ENCODE peak calls at places on chromosomes 12 and 14, in nine cellular contexts. Z is CD8-positive, alpha-beta memory T cell; W is uterus; F is pancreas; M is PC-3; Q is colonic mucosa; X is DND-41; O is mammary epithelial cell; P is ascending aorta. U is an unnamed sample.

GRCh38 chr12:58196971-58197370 is 255.6 kb downstream of the ATP23 start:
- DNase-seq in Z (no peak), W (no peak), F (no peak), M (no peak), Q (no peak), X (no peak), O (no peak), P (no peak), U (no peak)

GRCh38 chr12:89706551-89707348 is 1.9 kb downstream of the ATP2B1 start:
- DNase-seq in Z (no peak), W (peak; percentile 15), F (no peak), M (peak; percentile 52), Q (peak; percentile 29), X (no peak), O (peak; percentile 62), P (no peak), U (peak; percentile 27)

GRCh38 chr12:130477221-130477620 is 139.5 kb downstream of the PIWIL1 start:
- DNase-seq in Z (no peak), W (no peak), F (no peak), M (no peak), Q (no peak), X (no peak), O (no peak), P (no peak), U (no peak)

GRCh38 chr14:71554323-71554722 is 377.9 kb upstream of the RGS6 start:
- DNase-seq in Z (no peak), W (no peak), F (no peak), M (no peak), Q (no peak), X (no peak), O (no peak), P (no peak), U (no peak)

GRCh38 chr12:325886-326285 is 63.2 kb downstream of the KDM5A start:
- DNase-seq in Z (no peak), W (no peak), F (no peak), M (no peak), Q (no peak), X (no peak), O (no peak), P (no peak), U (no peak)

GRCh38 chr12:75722714-75723200 is 211.3 kb upstream of the KRR1 start:
- DNase-seq in Z (no peak), W (peak; percentile 39), F (peak; percentile 25), M (peak; percentile 88), Q (peak; percentile 41), X (peak; percentile 67), O (peak; percentile 85), P (peak; percentile 74), U (no peak)

GRCh38 chr14:24634158-24634557 is at the start of gene GZMB:
- DNase-seq in Z (peak; percentile 63), W (no peak), F (no peak), M (no peak), Q (no peak), X (no peak), O (peak; percentile 54), P (no peak), U (no peak)

GRCh38 chr12:111024205-111024794 is 103.9 kb upstream of the MYL2 start:
- DNase-seq in Z (peak; percentile 12), W (no peak), F (peak; percentile 41), M (peak; percentile 84), Q (peak; percentile 42), X (peak; percentile 42), O (peak; percentile 43), P (no peak), U (no peak)

GRCh38 chr14:104681689-104682074 is 7.7 kb upstream of the INF2 start:
- DNase-seq in Z (no peak), W (peak; percentile 85), F (peak; percentile 68), M (peak; percentile 90), Q (peak; percentile 96), X (no peak), O (peak; percentile 77), P (peak; percentile 91), U (peak; percentile 66)

GRCh38 chr12:123231931-123232330 is 1.0 kb downstream of the MPHOSPH9 start:
- DNase-seq in Z (no peak), W (no peak), F (no peak), M (no peak), Q (no peak), X (no peak), O (no peak), P (no peak), U (no peak)

GRCh38 chr14:64951724-64952123 is 9.2 kb upstream of the GPX2 start:
- DNase-seq in Z (no peak), W (peak; percentile 22), F (no peak), M (no peak), Q (no peak), X (no peak), O (no peak), P (no peak), U (no peak)

GRCh38 chr14:70714055-70714550 is 72.4 kb downstream of the TTC9 start:
- DNase-seq in Z (peak; percentile 27), W (no peak), F (peak; percentile 25), M (peak; percentile 73), Q (peak; percentile 54), X (peak; percentile 58), O (peak; percentile 34), P (no peak), U (no peak)

GRCh38 chr12:17333287-17333686 is 727.3 kb upstream of the LMO3 start:
- DNase-seq in Z (no peak), W (no peak), F (no peak), M (peak; percentile 93), Q (no peak), X (no peak), O (no peak), P (no peak), U (no peak)

DNA sequence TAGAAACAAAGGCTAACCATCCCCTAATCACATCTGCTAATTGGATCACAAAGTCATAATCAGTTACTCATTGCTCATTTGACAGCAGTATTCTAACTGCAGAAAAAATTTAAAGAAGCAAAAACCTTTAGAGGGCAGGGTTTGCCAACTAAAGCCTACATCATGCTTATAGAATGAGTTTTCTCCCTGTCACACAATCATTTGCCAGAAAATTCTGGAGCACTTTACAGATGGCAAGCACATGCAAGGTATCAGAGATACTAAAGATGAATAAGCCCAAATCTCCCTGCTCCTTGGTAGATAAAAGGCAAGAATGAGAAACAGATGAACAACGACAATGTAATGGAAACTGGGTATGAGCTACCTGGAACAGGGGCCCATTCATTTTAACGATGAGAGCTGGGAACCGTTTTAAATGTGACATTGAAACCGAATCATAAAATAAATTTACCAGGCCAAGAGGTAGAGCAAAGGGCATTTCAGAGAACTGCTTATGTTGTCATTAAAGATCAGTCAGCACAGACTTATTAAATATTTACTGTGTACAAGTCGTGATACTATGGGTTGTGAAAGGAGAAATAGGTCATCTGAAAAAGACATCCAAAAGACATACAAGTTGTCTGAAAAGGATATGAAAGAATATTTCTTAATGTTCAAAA is 211.4 kb upstream of the ABCD2 start:
- DNase-seq in Z (no peak), W (no peak), F (no peak), M (no peak), Q (no peak), X (no peak), O (no peak), P (no peak), U (no peak)
- H3K27ac ChIP-seq in Z (no peak overlapping the region), W (no peak overlapping the region), F (no peak overlapping the region), M (no peak overlapping the region), Q (no peak overlapping the region), X (no peak overlapping the region), O (no peak overlapping the region), P (no peak overlapping the region), U (no peak overlapping the region)

GRCh38 chr12:132774646-132775275 is 13.1 kb upstream of the ANKLE2 start:
- DNase-seq in Z (no peak), W (no peak), F (no peak), M (no peak), Q (no peak), X (no peak), O (no peak), P (no peak), U (no peak)
- H3K27ac ChIP-seq in Z (no peak overlapping the region), W (no peak overlapping the region), F (no peak overlapping the region), M (no peak overlapping the region), Q (no peak overlapping the region), X (no peak overlapping the region), O (no peak overlapping the region), P (no peak overlapping the region), U (no peak overlapping the region)

DNA sequence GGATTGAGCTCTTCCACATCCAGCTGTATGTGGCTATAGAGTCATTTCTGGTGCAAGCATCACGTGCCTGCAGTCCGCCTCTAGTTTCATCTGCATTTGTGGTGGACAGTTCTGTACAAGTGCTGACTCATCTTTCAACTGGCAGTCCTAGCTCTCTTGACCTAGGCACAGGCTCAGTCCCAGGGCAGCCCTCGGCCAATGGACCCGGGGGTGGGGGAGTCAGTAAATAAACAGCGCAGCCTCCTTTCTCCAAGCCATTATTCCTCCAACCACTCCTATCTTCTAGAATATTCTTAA is 41.8 kb upstream of the FRMD6 start:
- DNase-seq in Z (no peak), W (no peak), F (no peak), M (no peak), Q (no peak), X (no peak), O (no peak), P (no peak), U (no peak)
- H3K27ac ChIP-seq in Z (no peak overlapping the region), W (no peak overlapping the region), F (no peak overlapping the region), M (no peak overlapping the region), Q (no peak overlapping the region), X (no peak overlapping the region), O (no peak overlapping the region), P (no peak overlapping the region), U (no peak overlapping the region)

GRCh38 chr12:45235087-45236025 is 19.5 kb downstream of the ANO6 start:
- DNase-seq in Z (no peak), W (peak; percentile 43), F (peak; percentile 54), M (peak; percentile 91), Q (no peak), X (no peak), O (peak; percentile 86), P (peak; percentile 81), U (no peak)
- H3K27ac ChIP-seq in Z (peak overlapping the region; percentile 48), W (peak overlapping the region; percentile 93), F (peak overlapping the region; percentile 63), M (peak overlapping the region; percentile 90), Q (peak overlapping the region; percentile 67), X (no peak overlapping the region), O (peak overlapping the region; percentile 98), P (peak overlapping the region; percentile 85), U (no peak overlapping the region)

GRCh38 chr14:51996148-51996746 is 6.9 kb downstream of the RTRAF start:
- DNase-seq in Z (no peak), W (no peak), F (no peak), M (peak; percentile 58), Q (no peak), X (no peak), O (no peak), P (no peak), U (no peak)

GRCh38 chr14:52000631-52001030 is 11.3 kb downstream of the RTRAF start:
- DNase-seq in Z (no peak), W (no peak), F (no peak), M (no peak), Q (no peak), X (no peak), O (no peak), P (no peak), U (no peak)

GRCh38 chr14:52000019-52000582 is 10.8 kb downstream of the RTRAF start:
- DNase-seq in Z (no peak), W (no peak), F (no peak), M (no peak), Q (no peak), X (no peak), O (no peak), P (no peak), U (no peak)

GRCh38 chr14:51999084-51999483 is 9.7 kb downstream of the RTRAF start:
- DNase-seq in Z (no peak), W (no peak), F (no peak), M (peak; percentile 19), Q (no peak), X (no peak), O (no peak), P (no peak), U (no peak)

GRCh38 chr14:51998348-51998747 is 9.0 kb downstream of the RTRAF start:
- DNase-seq in Z (no peak), W (no peak), F (no peak), M (no peak), Q (no peak), X (no peak), O (no peak), P (no peak), U (no peak)
- H3K27ac ChIP-seq in Z (no peak overlapping the region), W (no peak overlapping the region), F (no peak overlapping the region), M (no peak overlapping the region), Q (no peak overlapping the region), X (no peak overlapping the region), O (no peak overlapping the region), P (no peak overlapping the region), U (no peak overlapping the region)

U was measured in substantia nigra.